ENCODE peak calls at places on chromosomes 2 and 18, in ten cellular contexts. H is transverse colon; O is HAP-1; M is neural crest cell; R is T-helper 17 cell; A is fibroblast of lung; E is stimulated activated CD8-positive, alpha-beta memory T cell treated with anti-CD3 and anti-CD28 coated beads, Interleukin-4, amount 100 ng/mL, for 24 hours; L is neural progenitor cell; T is epithelial cell of proximal tubule; F is chondrocyte. Z is an unnamed sample.

GRCh38 chr2:84959494-84960156 is 11.3 kb upstream of the KCMF1 start:
- DNase-seq in H (no peak), O (peak; percentile 41), M (no peak), R (no peak), A (no peak), E (no peak), L (peak; percentile 33), T (no peak), F (no peak), Z (no peak)

GRCh38 chr2:79604748-79605147 is 91.9 kb downstream of the CTNNA2 start:
- DNase-seq in H (no peak), O (no peak), M (no peak), R (no peak), A (no peak), E (no peak), L (no peak), T (no peak), F (no peak), Z (no peak)

GRCh38 chr2:230411484-230412368 is 4.3 kb upstream of the SP100 start:
- DNase-seq in H (peak; percentile 73), O (peak; percentile 61), M (peak; percentile 40), R (peak; percentile 67), A (peak; percentile 72), E (peak; percentile 35), L (peak; percentile 66), T (no peak), F (no peak), Z (peak; percentile 48)

GRCh38 chr2:175605989-175606841 is 395.9 kb downstream of the LNPK start:
- DNase-seq in H (no peak), O (peak; percentile 23), M (no peak), R (no peak), A (peak; percentile 18), E (no peak), L (no peak), T (peak; percentile 10), F (no peak), Z (no peak)

GRCh38 chr2:238334885-238335284 is 14.6 kb downstream of the TRAF3IP1 start:
- DNase-seq in H (no peak), O (no peak), M (no peak), R (no peak), A (no peak), E (no peak), L (no peak), T (no peak), F (no peak), Z (no peak)

GRCh38 chr18:34258176-34258575 is 33.5 kb upstream of the NOL4 start:
- DNase-seq in H (no peak), O (no peak), M (no peak), R (no peak), A (no peak), E (no peak), L (peak; percentile 52), T (no peak), F (no peak), Z (no peak)

GRCh38 chr2:15980605-15981098 is 40.3 kb downstream of the MYCN start:
- DNase-seq in H (no peak), O (peak; percentile 84), M (peak; percentile 32), R (no peak), A (no peak), E (no peak), L (peak; percentile 74), T (no peak), F (no peak), Z (no peak)

GRCh38 chr2:24175631-24176030 is 778 bp downstream of the FAM228A start:
- DNase-seq in H (no peak), O (no peak), M (no peak), R (no peak), A (no peak), E (no peak), L (no peak), T (no peak), F (no peak), Z (no peak)

GRCh38 chr18:9323750-9324445 is 10.7 kb upstream of the TWSG1 start:
- DNase-seq in H (no peak), O (no peak), M (no peak), R (no peak), A (peak; percentile 64), E (no peak), L (no peak), T (no peak), F (no peak), Z (no peak)

GRCh38 chr2:201220102-201220570 is 37.2 kb downstream of the CASP10 start:
- DNase-seq in H (peak; percentile 51), O (peak; percentile 47), M (no peak), R (no peak), A (no peak), E (no peak), L (peak; percentile 42), T (no peak), F (no peak), Z (no peak)

GRCh38 chr2:118431188-118431562 is 342.9 kb downstream of the INSIG2 start:
- DNase-seq in H (no peak), O (no peak), M (no peak), R (no peak), A (no peak), E (no peak), L (no peak), T (no peak), F (no peak), Z (no peak)

GRCh38 chr2:35168351-35168750 is 1187.2 kb upstream of the CRIM1 start:
- DNase-seq in H (no peak), O (no peak), M (no peak), R (no peak), A (no peak), E (no peak), L (no peak), T (no peak), F (no peak), Z (no peak)

GRCh38 chr18:24271381-24272331 is 126.0 kb downstream of the OSBPL1A start:
- DNase-seq in H (peak; percentile 73), O (peak; percentile 81), M (peak; percentile 67), R (no peak), A (peak; percentile 71), E (no peak), L (peak; percentile 95), T (no peak), F (peak; percentile 94), Z (peak; percentile 92)

GRCh38 chr2:211247751-211248150 is 691.4 kb downstream of the CPS1 start:
- DNase-seq in H (no peak), O (no peak), M (no peak), R (no peak), A (no peak), E (no peak), L (no peak), T (no peak), F (no peak), Z (no peak)

GRCh38 chr2:169141713-169142352 is 72.5 kb downstream of the DHRS9 start:
- DNase-seq in H (peak; percentile 68), O (peak; percentile 82), M (peak; percentile 72), R (peak; percentile 26), A (peak; percentile 57), E (peak; percentile 42), L (peak; percentile 75), T (no peak), F (no peak), Z (peak; percentile 69)